ENCODE peak calls at places on chromosomes 2 and 18, in six cellular contexts. O is activated T-cell treated with anti-CD3 and anti-CD28 coated beads for 1 hour; Z is stimulated activated CD8-positive, alpha-beta memory T cell treated with anti-CD3 and anti-CD28 coated beads, Interleukin-15, amount 100 ng/mL, for 24 hours; D is SW480; M is naive thymus-derived CD8-positive, alpha-beta T cell; E is activated CD8-positive, alpha-beta memory T cell treated with anti-CD3 and anti-CD28 coated beads for 1 hour. P is an unnamed sample.

GRCh38 chr18:26547302-26548143 is 830 bp downstream of the KCTD1 start:
- DNase-seq in D (no peak), Z (no peak), E (peak; percentile 9), M (peak; percentile 22), O (peak; percentile 36), P (no peak)

GRCh38 chr2:108169982-108170625 is 69.7 kb upstream of the SULT1C3 start:
- DNase-seq in D (peak; percentile 23), Z (no peak), M (no peak), O (no peak), E (no peak), P (no peak)

GRCh38 chr2:225337183-225337582 is 62.3 kb upstream of the NYAP2 start:
- DNase-seq in E (no peak), M (no peak), Z (no peak), D (no peak), O (no peak), P (peak; percentile 12)

GRCh38 chr2:170301606-170302005 is 123.7 kb downstream of the MYO3B start:
- DNase-seq in E (no peak), O (no peak), Z (no peak), D (no peak), M (no peak), P (no peak)

GRCh38 chr2:195322324-195322723 is 334.7 kb upstream of the SLC39A10 start:
- DNase-seq in E (no peak), O (no peak), D (peak; percentile 38), M (no peak), Z (no peak), P (peak; percentile 20)

GRCh38 chr18:21805771-21806366 is 65.3 kb downstream of the MIB1 start:
- DNase-seq in O (no peak), M (no peak), E (no peak), Z (no peak), D (no peak), P (no peak)

GRCh38 chr2:43745457-43745856 is 28.4 kb upstream of the DYNC2LI1 start:
- DNase-seq in M (no peak), Z (no peak), D (no peak), E (no peak), O (no peak), P (peak; percentile 26)

GRCh38 chr2:7203056-7203467 is 285.9 kb downstream of the RNF144A start:
- DNase-seq in E (peak; percentile 21), O (peak; percentile 35), Z (peak; percentile 8), M (peak; percentile 33), D (peak; percentile 41), P (peak; percentile 24)

GRCh38 chr2:101961287-101962242 is 30.2 kb upstream of the IL1R2 start:
- DNase-seq in O (no peak), E (no peak), M (no peak), D (no peak), Z (no peak), P (no peak)

GRCh38 chr2:229857634-229858033 is 64.2 kb downstream of the TRIP12 start:
- DNase-seq in D (no peak), O (no peak), E (no peak), M (no peak), Z (no peak), P (no peak)

GRCh38 chr2:160492401-160493226 is 993 bp downstream of the RBMS1 start:
- DNase-seq in M (peak; percentile 65), Z (peak; percentile 7), E (no peak), D (peak; percentile 80), O (peak; percentile 47), P (peak; percentile 55)

GRCh38 chr2:85914916-85915315 is 26.1 kb upstream of the ST3GAL5 start:
- DNase-seq in M (no peak), O (no peak), D (no peak), E (no peak), Z (no peak), P (no peak)

GRCh38 chr18:45320724-45321123 is 294.6 kb upstream of the SLC14A2 start:
- DNase-seq in O (no peak), D (no peak), Z (no peak), E (no peak), M (no peak), P (no peak)

GRCh38 chr2:8620611-8621382 is 61.1 kb upstream of the ID2 start:
- DNase-seq in Z (no peak), O (no peak), M (no peak), E (no peak), D (no peak), P (no peak)

GRCh38 chr2:16250886-16251285 is 310.5 kb downstream of the MYCN start:
- DNase-seq in D (peak; percentile 50), M (no peak), Z (no peak), O (no peak), E (no peak), P (no peak)

GRCh38 chr18:8439091-8439490 is 170.1 kb upstream of the RAB12 start:
- DNase-seq in D (no peak), E (no peak), O (no peak), Z (no peak), M (no peak), P (no peak)

GRCh38 chr2:69054431-69054830 is 41.5 kb downstream of the ANTXR1 start:
- DNase-seq in Z (no peak), E (no peak), M (no peak), O (no peak), D (no peak), P (no peak)

GRCh38 chr2:159202568-159203071 is 83.9 kb downstream of the WDSUB1 start:
- DNase-seq in D (no peak), O (no peak), M (no peak), Z (no peak), E (no peak), P (peak; percentile 34)

GRCh38 chr2:70967189-70967588 is 11.2 kb upstream of the ANKRD53 start:
- DNase-seq in D (no peak), Z (no peak), O (no peak), M (no peak), E (no peak), P (no peak)

GRCh38 chr2:8303322-8303832 is 378.5 kb upstream of the ID2 start:
- DNase-seq in O (peak; percentile 57), M (no peak), D (no peak), E (peak; percentile 41), Z (no peak), P (no peak)

GRCh38 chr18:58528011-58528367 is 100.9 kb downstream of the ALPK2 start:
- DNase-seq in Z (no peak), O (no peak), M (no peak), D (no peak), E (no peak), P (no peak)

GRCh38 chr2:42977236-42978174 is 185.1 kb upstream of the HAAO start:
- DNase-seq in M (no peak), O (no peak), D (no peak), Z (no peak), E (no peak), P (no peak)

GRCh38 chr2:68357608-68358337 is 7.3 kb upstream of the PLEK start:
- DNase-seq in E (no peak), M (no peak), D (peak; percentile 50), Z (no peak), O (no peak), P (peak; percentile 69)

GRCh38 chr2:45585267-45585861 is 25.7 kb downstream of the SRBD1 start:
- DNase-seq in Z (no peak), E (no peak), M (no peak), O (no peak), D (peak; percentile 30), P (peak; percentile 24)

GRCh38 chr18:39318462-39318861 is 1752.9 kb upstream of the CELF4 start:
- DNase-seq in D (no peak), Z (no peak), E (no peak), M (no peak), O (no peak), P (no peak)

GRCh38 chr2:88077076-88077475 is 9.5 kb downstream of the SMYD1 start:
- DNase-seq in D (no peak), M (no peak), E (no peak), Z (no peak), O (no peak), P (no peak)

GRCh38 chr2:128166954-128167353 is 76.0 kb downstream of the UGGT1 start:
- DNase-seq in D (no peak), E (no peak), M (no peak), O (no peak), Z (no peak), P (no peak)

GRCh38 chr2:240884745-240885144 is 11.2 kb downstream of the MAB21L4 start:
- DNase-seq in E (no peak), O (no peak), M (no peak), D (no peak), Z (no peak), P (no peak)

GRCh38 chr2:31219131-31219969 is 2.0 kb upstream of the CAPN14 start:
- DNase-seq in E (no peak), Z (no peak), D (no peak), M (no peak), O (no peak), P (no peak)

GRCh38 chr18:80246656-80247402 is 485 bp downstream of the PARD6G start:
- DNase-seq in M (no peak), O (no peak), E (no peak), Z (no peak), D (no peak), P (peak; percentile 10)

GRCh38 chr2:111025288-111025687 is 95.4 kb upstream of the BCL2L11 start:
- DNase-seq in O (no peak), E (no peak), M (no peak), Z (no peak), D (no peak), P (no peak)

GRCh38 chr18:63890950-63891304 is 3.4 kb downstream of the SERPINB2 start:
- DNase-seq in Z (no peak), D (peak; percentile 27), O (no peak), M (no peak), E (no peak), P (no peak)

GRCh38 chr2:20868377-20868776 is 45.5 kb upstream of the LDAH start:
- DNase-seq in D (peak; percentile 44), E (no peak), Z (peak; percentile 8), O (peak; percentile 14), M (no peak), P (no peak)

GRCh38 chr2:143802871-143803650 is 673.8 kb downstream of the ARHGAP15 start:
- DNase-seq in Z (no peak), D (no peak), O (no peak), E (no peak), M (no peak), P (no peak)